ENCODE peak calls at places on chromosome 15, in six cellular contexts. L is KBM-7, R is coronary artery, T is NCI-H1092, M is NCI-H2029 treated with DMSO at 0.1 percent for 48 hours, Q is psoas muscle. B is an unnamed sample.
A peak's percentile ranks its signal among the peaks of the same experiment; 100 is the strongest.

GRCh38 chr15:85404156-85404921 is 23.9 kb downstream of the AKAP13 start:
- DNase-seq in L (peak; percentile 57), R (no peak), T (no peak), M (no peak), Q (no peak), B (no peak)

GRCh38 chr15:39455502-39455991 is 125.3 kb upstream of the THBS1 start:
- DNase-seq in L (no peak), R (no peak), T (no peak), M (no peak), Q (no peak), B (peak; percentile 28)

GRCh38 chr15:28286031-28286430 is 35.9 kb downstream of the HERC2 start:
- DNase-seq in L (no peak), R (no peak), T (no peak), M (no peak), Q (no peak), B (no peak)

GRCh38 chr15:68258684-68259083 is 18.9 kb upstream of the FEM1B start:
- DNase-seq in L (no peak), R (no peak), T (no peak), M (no peak), Q (peak; percentile 44), B (no peak)

GRCh38 chr15:86572368-86572841 is 492.7 kb downstream of the AGBL1 start:
- DNase-seq in L (no peak), R (no peak), T (no peak), M (no peak), Q (no peak), B (no peak)

GRCh38 chr15:33292718-33293307 is 18.0 kb upstream of the RYR3 start:
- DNase-seq in L (peak; percentile 48), R (no peak), T (peak; percentile 34), M (peak; percentile 11), Q (peak; percentile 24), B (peak; percentile 73)

GRCh38 chr15:92059036-92059970 is 205.8 kb downstream of the SLCO3A1 start:
- DNase-seq in L (no peak), R (no peak), T (no peak), M (no peak), Q (no peak), B (no peak)

GRCh38 chr15:90099072-90099867 is 3.0 kb downstream of the IDH2 start:
- DNase-seq in L (no peak), R (no peak), T (no peak), M (no peak), Q (no peak), B (no peak)

GRCh38 chr15:41968738-41969137 is 3.6 kb downstream of the EHD4 start:
- DNase-seq in L (no peak), R (no peak), T (no peak), M (no peak), Q (no peak), B (no peak)

GRCh38 chr15:51069983-51070382 is 24.7 kb downstream of the TNFAIP8L3 start:
- DNase-seq in L (no peak), R (no peak), T (no peak), M (no peak), Q (no peak), B (no peak)

GRCh38 chr15:101444015-101444414 is 45.5 kb downstream of the PCSK6 start:
- DNase-seq in L (no peak), R (no peak), T (no peak), M (no peak), Q (peak; percentile 42), B (no peak)

GRCh38 chr15:67943475-67943874 is 103.6 kb upstream of the RNU6-1 start:
- DNase-seq in L (no peak), R (no peak), T (no peak), M (no peak), Q (no peak), B (no peak)

GRCh38 chr15:88403461-88403860 is 63.7 kb downstream of the MRPL46 start:
- DNase-seq in L (no peak), R (no peak), T (no peak), M (no peak), Q (no peak), B (no peak)

GRCh38 chr15:45640610-45641009 is 5.8 kb downstream of the SQOR start:
- DNase-seq in L (no peak), R (peak; percentile 52), T (no peak), M (no peak), Q (no peak), B (no peak)

GRCh38 chr15:68387288-68388143 is 44.4 kb downstream of the ITGA11 start:
- DNase-seq in L (no peak), R (peak; percentile 36), T (no peak), M (no peak), Q (no peak), B (no peak)

GRCh38 chr15:64117759-64118487 is 22.1 kb downstream of the SNX1 start:
- DNase-seq in L (no peak), R (no peak), T (no peak), M (no peak), Q (no peak), B (no peak)

GRCh38 chr15:40104296-40104864 is 4.3 kb downstream of the BMF start:
- DNase-seq in L (no peak), R (no peak), T (no peak), M (no peak), Q (no peak), B (no peak)

GRCh38 chr15:25242957-25243799 is 195.6 kb downstream of the UBE3A start:
- DNase-seq in L (no peak), R (peak; percentile 52), T (no peak), M (no peak), Q (peak; percentile 3), B (no peak)

GRCh38 chr15:101181349-101181748 is 70.5 kb downstream of the CHSY1 start:
- DNase-seq in L (no peak), R (no peak), T (no peak), M (no peak), Q (no peak), B (no peak)

GRCh38 chr15:28955160-28955502 is 69.4 kb downstream of the APBA2 start:
- DNase-seq in L (peak; percentile 88), R (no peak), T (peak; percentile 26), M (peak; percentile 19), Q (no peak), B (no peak)

GRCh38 chr15:78804391-78804792 is 6.9 kb downstream of the ADAMTS7 start:
- DNase-seq in L (no peak), R (no peak), T (no peak), M (no peak), Q (no peak), B (no peak)

GRCh38 chr15:43821505-43821904 is 3.0 kb downstream of the MFAP1 start:
- DNase-seq in L (no peak), R (no peak), T (no peak), M (no peak), Q (no peak), B (no peak)

GRCh38 chr15:80944818-80945217 is 44.8 kb downstream of the MESD start:
- DNase-seq in L (no peak), R (peak; percentile 58), T (no peak), M (no peak), Q (no peak), B (no peak)

GRCh38 chr15:100107151-100107550 is 234.6 kb downstream of the ADAMTS17 start:
- DNase-seq in L (no peak), R (no peak), T (no peak), M (no peak), Q (no peak), B (no peak)

GRCh38 chr15:77944002-77944867 is 133.3 kb downstream of the TBC1D2B start:
- DNase-seq in L (peak; percentile 89), R (peak; percentile 91), T (peak; percentile 20), M (peak; percentile 8), Q (peak; percentile 89), B (peak; percentile 88)

GRCh38 chr15:100559330-100559729 is 30.6 kb upstream of the CERS3 start:
- DNase-seq in L (no peak), R (no peak), T (no peak), M (no peak), Q (peak; percentile 48), B (peak; percentile 36)

GRCh38 chr15:90230610-90231009 is 3.1 kb downstream of the CIB1 start:
- DNase-seq in L (no peak), R (no peak), T (no peak), M (no peak), Q (no peak), B (no peak)

GRCh38 chr15:92610101-92610520 is 45.5 kb downstream of the FAM174B start:
- DNase-seq in L (no peak), R (no peak), T (no peak), M (no peak), Q (no peak), B (no peak)

GRCh38 chr15:101258238-101259144 is 6.6 kb upstream of the CHSY1 start:
- DNase-seq in L (peak; percentile 73), R (peak; percentile 64), T (no peak), M (no peak), Q (peak; percentile 48), B (no peak)

GRCh38 chr15:59725172-59725486 is 36.0 kb upstream of the BNIP2 start:
- DNase-seq in L (no peak), R (no peak), T (no peak), M (no peak), Q (no peak), B (no peak)

GRCh38 chr15:69462030-69462492 is 9.4 kb downstream of the RPLP1 start:
- DNase-seq in L (no peak), R (no peak), T (no peak), M (no peak), Q (peak; percentile 58), B (peak; percentile 65)

GRCh38 chr15:49154359-49154758 is 1.0 kb downstream of the COPS2 start:
- DNase-seq in L (no peak), R (no peak), T (no peak), M (no peak), Q (no peak), B (no peak)

GRCh38 chr15:31786360-31786759 is 244.0 kb upstream of the CHRNA7 start:
- DNase-seq in L (no peak), R (no peak), T (no peak), M (no peak), Q (no peak), B (no peak)